ENCODE peak calls at places on chromosomes 1 and 21, in five cellular contexts. One of them, this sample, is unnamed. For H3K4me1, the result is how much of the 10 kb centered on the place peaks cover.

GRCh38 chr1:220076861-220077762 is 12.5 kb downstream of the BPNT1 start:
- DNase-seq in H1: no peak
- DNase-seq in trophoblast cell: no peak
- DNase-seq in IMR-90: peak
- DNase-seq in neuronal stem cell: no peak
- DNase-seq in this sample: no peak

GRCh38 chr1:58774027-58774426 is 9.8 kb downstream of the JUN start:
- DNase-seq in neuronal stem cell: no peak
- DNase-seq in IMR-90: no peak
- DNase-seq in H1: no peak
- DNase-seq in trophoblast cell: no peak
- DNase-seq in this sample: no peak

GRCh38 chr1:102174259-102174863 is 177.6 kb upstream of the OLFM3 start:
- DNase-seq in neuronal stem cell: no peak
- DNase-seq in trophoblast cell: peak
- DNase-seq in IMR-90: no peak
- DNase-seq in H1: peak
- DNase-seq in this sample: no peak

GRCh38 chr1:231206856-231207255 is 34.2 kb upstream of the GNPAT start:
- DNase-seq in trophoblast cell: no peak
- DNase-seq in H1: no peak
- DNase-seq in IMR-90: no peak
- DNase-seq in neuronal stem cell: no peak
- DNase-seq in this sample: peak

GRCh38 chr1:12342261-12343003 is 112.6 kb downstream of the VPS13D start:
- DNase-seq in H1: no peak
- DNase-seq in IMR-90: no peak
- DNase-seq in neuronal stem cell: no peak
- DNase-seq in trophoblast cell: no peak
- DNase-seq in this sample: peak

GRCh38 chr1:185759061-185759460 is 24.9 kb downstream of the HMCN1 start:
- DNase-seq in IMR-90: peak
- DNase-seq in H1: no peak
- DNase-seq in trophoblast cell: no peak
- DNase-seq in neuronal stem cell: no peak
- DNase-seq in this sample: no peak

GRCh38 chr1:19554090-19554489 is 68.8 kb upstream of the CAPZB start:
- DNase-seq in H1: no peak
- DNase-seq in neuronal stem cell: no peak
- DNase-seq in IMR-90: no peak
- DNase-seq in trophoblast cell: peak
- DNase-seq in this sample: no peak

GRCh38 chr1:17128361-17128760 is 9.1 kb upstream of the PADI2 start:
- DNase-seq in neuronal stem cell: no peak
- DNase-seq in trophoblast cell: peak
- DNase-seq in IMR-90: peak
- DNase-seq in H1: no peak
- DNase-seq in this sample: peak

GRCh38 chr1:201450721-201451291 is 18.2 kb downstream of the PHLDA3 start:
- DNase-seq in IMR-90: peak
- DNase-seq in trophoblast cell: no peak
- DNase-seq in H1: no peak
- DNase-seq in neuronal stem cell: no peak
- DNase-seq in this sample: peak

GRCh38 chr1:56506314-56506743 is 73.0 kb downstream of the PLPP3 start:
- DNase-seq in IMR-90: no peak
- DNase-seq in trophoblast cell: no peak
- DNase-seq in H1: no peak
- DNase-seq in neuronal stem cell: no peak
- DNase-seq in this sample: no peak

GRCh38 chr1:42418516-42418915 is 37.3 kb downstream of the ZMYND12 start:
- DNase-seq in H1: no peak
- DNase-seq in neuronal stem cell: no peak
- DNase-seq in trophoblast cell: no peak
- DNase-seq in IMR-90: no peak
- DNase-seq in this sample: no peak

GRCh38 chr21:26506951-26507350 is 66.1 kb downstream of the CYYR1 start:
- DNase-seq in neuronal stem cell: no peak
- DNase-seq in IMR-90: peak
- DNase-seq in trophoblast cell: peak
- DNase-seq in H1: no peak
- DNase-seq in this sample: peak

GRCh38 chr1:206455681-206456344 is 14.5 kb upstream of the IKBKE start:
- DNase-seq in neuronal stem cell: peak
- DNase-seq in trophoblast cell: no peak
- DNase-seq in H1: no peak
- DNase-seq in IMR-90: no peak
- DNase-seq in this sample: no peak

GRCh38 chr1:108142773-108143394 is 57.3 kb downstream of the SLC25A24 start:
- DNase-seq in trophoblast cell: no peak
- DNase-seq in IMR-90: peak
- DNase-seq in neuronal stem cell: no peak
- DNase-seq in H1: no peak
- DNase-seq in this sample: no peak

GRCh38 chr1:220670365-220670764 is 19.8 kb upstream of the C1orf115 start:
- DNase-seq in IMR-90: no peak
- DNase-seq in neuronal stem cell: no peak
- DNase-seq in H1: no peak
- DNase-seq in trophoblast cell: no peak
- DNase-seq in this sample: no peak

GRCh38 chr1:1293258-1293617 is 13.0 kb downstream of the SCNN1D start:
- DNase-seq in IMR-90: no peak
- DNase-seq in neuronal stem cell: no peak
- DNase-seq in trophoblast cell: no peak
- DNase-seq in H1: no peak
- DNase-seq in this sample: no peak

GRCh38 chr1:12181568-12181967 is 14.8 kb downstream of the TNFRSF1B start:
- DNase-seq in H1: no peak
- DNase-seq in neuronal stem cell: no peak
- DNase-seq in IMR-90: no peak
- DNase-seq in trophoblast cell: no peak
- DNase-seq in this sample: no peak

GRCh38 chr21:32317726-32318125 is 19.1 kb downstream of the MRAP start:
- DNase-seq in IMR-90: no peak
- DNase-seq in neuronal stem cell: no peak
- DNase-seq in trophoblast cell: no peak
- DNase-seq in H1: no peak
- DNase-seq in this sample: no peak

GRCh38 chr1:53129891-53130597 is 12.4 kb downstream of the SLC1A7 start:
- DNase-seq in IMR-90: no peak
- DNase-seq in neuronal stem cell: no peak
- DNase-seq in trophoblast cell: no peak
- DNase-seq in H1: no peak
- DNase-seq in this sample: no peak

GRCh38 chr1:166164995-166165660 is 1.7 kb downstream of the FAM78B start:
- DNase-seq in trophoblast cell: peak
- DNase-seq in IMR-90: peak
- DNase-seq in H1: peak
- DNase-seq in neuronal stem cell: peak
- DNase-seq in this sample: peak

GRCh38 chr1:174883361-174883760 is 116.4 kb upstream of the CACYBP start:
- DNase-seq in trophoblast cell: no peak
- DNase-seq in neuronal stem cell: no peak
- DNase-seq in IMR-90: peak
- DNase-seq in H1: no peak
- DNase-seq in this sample: peak

GRCh38 chr1:244112646-244113045 is 61.6 kb downstream of the ZBTB18 start:
- DNase-seq in trophoblast cell: peak
- DNase-seq in IMR-90: peak
- DNase-seq in neuronal stem cell: no peak
- DNase-seq in H1: no peak
- DNase-seq in this sample: peak

GRCh38 chr1:171486048-171486519 is 754 bp downstream of the PRRC2C start:
- DNase-seq in neuronal stem cell: peak
- DNase-seq in H1: no peak
- DNase-seq in trophoblast cell: peak
- DNase-seq in IMR-90: peak
- DNase-seq in this sample: peak

GRCh38 chr1:228887956-228888355 is 152.7 kb downstream of the RHOU start:
- DNase-seq in trophoblast cell: no peak
- DNase-seq in neuronal stem cell: no peak
- DNase-seq in H1: no peak
- DNase-seq in IMR-90: no peak
- DNase-seq in this sample: no peak

GRCh38 chr1:52424238-52424637 is 19.8 kb downstream of the PRPF38A start:
- DNase-seq in trophoblast cell: no peak
- DNase-seq in H1: no peak
- DNase-seq in neuronal stem cell: no peak
- DNase-seq in IMR-90: peak
- DNase-seq in this sample: peak

GRCh38 chr1:57235782-57236181 is 188.1 kb downstream of the DAB1 start:
- DNase-seq in IMR-90: no peak
- DNase-seq in H1: no peak
- DNase-seq in neuronal stem cell: no peak
- DNase-seq in trophoblast cell: no peak
- DNase-seq in this sample: no peak

GRCh38 chr1:221718391-221719277 is 23.3 kb downstream of the DUSP10 start:
- DNase-seq in IMR-90: peak
- DNase-seq in neuronal stem cell: no peak
- DNase-seq in trophoblast cell: no peak
- DNase-seq in H1: no peak
- DNase-seq in this sample: peak

GRCh38 chr1:8641317-8641997 is 176.0 kb downstream of the RERE start:
- DNase-seq in IMR-90: no peak
- DNase-seq in trophoblast cell: no peak
- DNase-seq in neuronal stem cell: no peak
- DNase-seq in H1: no peak
- DNase-seq in this sample: no peak

GRCh38 chr1:207302618-207303408 is 18.7 kb upstream of the CD55 start:
- DNase-seq in trophoblast cell: peak
- DNase-seq in neuronal stem cell: no peak
- DNase-seq in H1: no peak
- DNase-seq in IMR-90: no peak
- DNase-seq in this sample: no peak

GRCh38 chr1:54378884-54379445 is 27.2 kb downstream of the SSBP3 start:
- DNase-seq in IMR-90: no peak
- DNase-seq in H1: no peak
- DNase-seq in neuronal stem cell: no peak
- DNase-seq in trophoblast cell: peak
- DNase-seq in this sample: no peak
- H2BK120ac ChIP-seq in IMR-90: no peak
- H2BK120ac ChIP-seq in H1: peak
- H2BK120ac ChIP-seq in neuronal stem cell: no peak
- H2BK120ac ChIP-seq in trophoblast cell: no peak
- H2BK120ac ChIP-seq in this sample: peak

GRCh38 chr1:112718691-112719418 is 3.7 kb upstream of the PPM1J start:
- DNase-seq in H1: peak
- DNase-seq in neuronal stem cell: peak
- DNase-seq in IMR-90: peak
- DNase-seq in trophoblast cell: peak
- DNase-seq in this sample: peak

GRCh38 chr1:112719706-112720105 is 4.6 kb upstream of the PPM1J start:
- DNase-seq in IMR-90: no peak
- DNase-seq in neuronal stem cell: no peak
- DNase-seq in H1: no peak
- DNase-seq in trophoblast cell: no peak
- DNase-seq in this sample: no peak

GRCh38 chr1:112721966-112722524 is 6.9 kb upstream of the PPM1J start:
- DNase-seq in IMR-90: no peak
- DNase-seq in neuronal stem cell: no peak
- DNase-seq in trophoblast cell: no peak
- DNase-seq in H1: no peak
- DNase-seq in this sample: no peak

GRCh38 chr1:112723511-112723839 is 8.3 kb upstream of the PPM1J start:
- DNase-seq in IMR-90: no peak
- DNase-seq in trophoblast cell: no peak
- DNase-seq in H1: peak
- DNase-seq in neuronal stem cell: no peak
- DNase-seq in this sample: no peak

GRCh38 chr1:112722601-112723510 is 7.7 kb upstream of the PPM1J start:
- DNase-seq in trophoblast cell: peak
- DNase-seq in IMR-90: peak
- DNase-seq in neuronal stem cell: no peak
- DNase-seq in H1: peak
- DNase-seq in this sample: peak
- H3K18ac ChIP-seq in trophoblast cell: no peak
- H3K18ac ChIP-seq in IMR-90: peak
- H3K18ac ChIP-seq in neuronal stem cell: peak
- H3K18ac ChIP-seq in H1: peak
- H3K18ac ChIP-seq in this sample: peak

GRCh38 chr1:162905174-162905573 is 44.2 kb upstream of the CCDC190 start:
- DNase-seq in neuronal stem cell: no peak
- DNase-seq in IMR-90: no peak
- DNase-seq in trophoblast cell: no peak
- DNase-seq in H1: no peak
- DNase-seq in this sample: no peak

GRCh38 chr1:162905759-162906158 is 44.8 kb upstream of the CCDC190 start:
- DNase-seq in H1: no peak
- DNase-seq in trophoblast cell: peak
- DNase-seq in neuronal stem cell: no peak
- DNase-seq in IMR-90: peak
- DNase-seq in this sample: peak

GRCh38 chr1:162904023-162904422 is 43.0 kb upstream of the CCDC190 start:
- DNase-seq in IMR-90: no peak
- DNase-seq in neuronal stem cell: no peak
- DNase-seq in H1: no peak
- DNase-seq in trophoblast cell: no peak
- DNase-seq in this sample: no peak

GRCh38 chr1:162903246-162903645 is 42.3 kb upstream of the CCDC190 start:
- DNase-seq in H1: no peak
- DNase-seq in neuronal stem cell: no peak
- DNase-seq in IMR-90: no peak
- DNase-seq in trophoblast cell: no peak
- DNase-seq in this sample: no peak

GRCh38 chr1:162904579-162904978 is 43.6 kb upstream of the CCDC190 start:
- DNase-seq in H1: no peak
- DNase-seq in neuronal stem cell: no peak
- DNase-seq in trophoblast cell: no peak
- DNase-seq in IMR-90: no peak
- DNase-seq in this sample: no peak
- H3K4me1 ChIP-seq in H1: under half
- H3K4me1 ChIP-seq in neuronal stem cell: under half
- H3K4me1 ChIP-seq in trophoblast cell: under half
- H3K4me1 ChIP-seq in IMR-90: under half
- H3K4me1 ChIP-seq in this sample: under half

GRCh38 chr1:175935566-175936115 is 192.2 kb upstream of the TNR start:
- DNase-seq in trophoblast cell: no peak
- DNase-seq in neuronal stem cell: no peak
- DNase-seq in IMR-90: no peak
- DNase-seq in H1: no peak
- DNase-seq in this sample: no peak
- H2BK120ac ChIP-seq in trophoblast cell: no peak
- H2BK120ac ChIP-seq in neuronal stem cell: no peak
- H2BK120ac ChIP-seq in IMR-90: no peak
- H2BK120ac ChIP-seq in H1: no peak
- H2BK120ac ChIP-seq in this sample: no peak

This sample was measured in mesenchymal stem cell.